ENCODE peak calls at places on chromosome 16, in four cellular contexts. One of them, this sample, is unnamed.

GRCh38 chr16:74451951-74452758 is 30.9 kb upstream of the CLEC18B start:
- DNase-seq in WTC11: no peak
- DNase-seq in K562: no peak
- DNase-seq in GM12878: peak
- DNase-seq in this sample: no peak

GRCh38 chr16:81831722-81832126 is 52.6 kb downstream of the PLCG2 start:
- DNase-seq in WTC11: peak
- DNase-seq in K562: no peak
- DNase-seq in GM12878: peak
- DNase-seq in this sample: no peak

GRCh38 chr16:68908000-68908313 is 64.6 kb downstream of the TANGO6 start:
- DNase-seq in WTC11: no peak
- DNase-seq in K562: no peak
- DNase-seq in GM12878: no peak
- DNase-seq in this sample: no peak

GRCh38 chr16:67283826-67284555 is 4.7 kb downstream of the PLEKHG4 start:
- DNase-seq in WTC11: no peak
- DNase-seq in K562: no peak
- DNase-seq in GM12878: no peak
- DNase-seq in this sample: no peak

GRCh38 chr16:31267332-31268032 is 7.7 kb downstream of the ITGAM start:
- DNase-seq in WTC11: no peak
- DNase-seq in K562: no peak
- DNase-seq in GM12878: no peak
- DNase-seq in this sample: no peak

GRCh38 chr16:51343411-51343810 is 192.3 kb upstream of the SALL1 start:
- DNase-seq in WTC11: no peak
- DNase-seq in K562: no peak
- DNase-seq in GM12878: no peak
- DNase-seq in this sample: no peak

GRCh38 chr16:1890701-1891035 is 18.7 kb upstream of the MEIOB start:
- DNase-seq in WTC11: no peak
- DNase-seq in K562: peak
- DNase-seq in GM12878: no peak
- DNase-seq in this sample: no peak

GRCh38 chr16:84085774-84086173 is 31.0 kb downstream of the MBTPS1 start:
- DNase-seq in WTC11: no peak
- DNase-seq in K562: no peak
- DNase-seq in GM12878: no peak
- DNase-seq in this sample: no peak

GRCh38 chr16:58024673-58025350 is 742 bp upstream of the MMP15 start:
- DNase-seq in WTC11: peak
- DNase-seq in K562: peak
- DNase-seq in GM12878: no peak
- DNase-seq in this sample: peak

GRCh38 chr16:31138621-31139578 is 3.4 kb upstream of the PRSS8 start:
- DNase-seq in WTC11: peak
- DNase-seq in K562: no peak
- DNase-seq in GM12878: no peak
- DNase-seq in this sample: peak

GRCh38 chr16:29925173-29925804 is 737 bp downstream of the KCTD13 start:
- DNase-seq in WTC11: no peak
- DNase-seq in K562: no peak
- DNase-seq in GM12878: no peak
- DNase-seq in this sample: no peak

GRCh38 chr16:86577314-86577971 is 906 bp upstream of the FOXL1 start:
- DNase-seq in WTC11: no peak
- DNase-seq in K562: no peak
- DNase-seq in GM12878: no peak
- DNase-seq in this sample: no peak

GRCh38 chr16:71929048-71929447 is 33.7 kb downstream of the IST1 start:
- DNase-seq in WTC11: no peak
- DNase-seq in K562: no peak
- DNase-seq in GM12878: no peak
- DNase-seq in this sample: no peak

GRCh38 chr16:84670063-84670462 is 21.8 kb downstream of the KLHL36 start:
- DNase-seq in WTC11: no peak
- DNase-seq in K562: no peak
- DNase-seq in GM12878: no peak
- DNase-seq in this sample: no peak

GRCh38 chr16:81545470-81546175 is 101.0 kb downstream of the CMIP start:
- DNase-seq in WTC11: no peak
- DNase-seq in K562: no peak
- DNase-seq in GM12878: no peak
- DNase-seq in this sample: no peak

GRCh38 chr16:83965444-83966152 is 2.4 kb upstream of the NECAB2 start:
- DNase-seq in WTC11: no peak
- DNase-seq in K562: no peak
- DNase-seq in GM12878: no peak
- DNase-seq in this sample: no peak

GRCh38 chr16:81583893-81584705 is 139.5 kb downstream of the CMIP start:
- DNase-seq in WTC11: no peak
- DNase-seq in K562: no peak
- DNase-seq in GM12878: no peak
- DNase-seq in this sample: no peak

GRCh38 chr16:80932725-80933124 is 74.0 kb downstream of the CMC2 start:
- DNase-seq in WTC11: no peak
- DNase-seq in K562: no peak
- DNase-seq in GM12878: no peak
- DNase-seq in this sample: no peak

GRCh38 chr16:68754117-68754792 is 17.2 kb downstream of the CDH1 start:
- DNase-seq in WTC11: no peak
- DNase-seq in K562: no peak
- DNase-seq in GM12878: no peak
- DNase-seq in this sample: no peak

GRCh38 chr16:79838860-79839259 is 238.3 kb upstream of the MAF start:
- DNase-seq in WTC11: no peak
- DNase-seq in K562: no peak
- DNase-seq in GM12878: no peak
- DNase-seq in this sample: no peak

GRCh38 chr16:7615565-7615964 is 282.9 kb downstream of the RBFOX1 start:
- DNase-seq in WTC11: no peak
- DNase-seq in K562: peak
- DNase-seq in GM12878: no peak
- DNase-seq in this sample: no peak

GRCh38 chr16:55488306-55488705 is 9.3 kb downstream of the MMP2 start:
- DNase-seq in WTC11: no peak
- DNase-seq in K562: no peak
- DNase-seq in GM12878: no peak
- DNase-seq in this sample: no peak

GRCh38 chr16:73122604-73123386 is 74.9 kb upstream of the ZFHX3 start:
- DNase-seq in WTC11: no peak
- DNase-seq in K562: no peak
- DNase-seq in GM12878: no peak
- DNase-seq in this sample: no peak

GRCh38 chr16:26606381-26607150 is 460.2 kb upstream of the C16orf82 start:
- DNase-seq in WTC11: no peak
- DNase-seq in K562: no peak
- DNase-seq in GM12878: no peak
- DNase-seq in this sample: no peak

GRCh38 chr16:73046484-73047214 is 1.3 kb downstream of the ZFHX3 start:
- DNase-seq in WTC11: no peak
- DNase-seq in K562: no peak
- DNase-seq in GM12878: no peak
- DNase-seq in this sample: no peak

DNA sequence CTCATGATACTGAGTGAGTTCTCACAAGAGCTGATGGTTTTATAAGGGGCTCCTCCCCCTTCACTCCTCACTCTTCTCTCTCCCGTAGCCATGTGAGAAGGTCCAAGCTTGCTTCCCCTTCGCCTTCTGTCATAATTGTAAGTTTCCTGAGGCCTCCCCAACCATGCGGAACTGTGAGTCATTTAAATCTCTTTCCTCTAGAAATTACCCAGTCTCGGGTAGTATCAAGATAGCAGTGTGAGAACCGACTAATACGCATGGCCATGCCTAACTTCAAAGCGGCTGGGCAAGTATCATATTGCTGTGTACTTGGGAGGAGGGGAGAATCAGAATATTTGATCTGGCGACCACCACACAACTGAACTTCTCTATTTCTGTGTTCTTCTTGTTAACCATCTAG is 88.4 kb downstream of the PRKCB start:
- DNase-seq in WTC11: no peak
- DNase-seq in K562: no peak
- DNase-seq in GM12878: peak
- DNase-seq in this sample: no peak
- TF ChIP-seq NR2C2 in WTC11: no peak
- TF ChIP-seq NR2C2 in K562: no peak
- TF ChIP-seq NR2C2 in GM12878: no peak
- TF ChIP-seq NR2C2 in this sample: no peak

DNA sequence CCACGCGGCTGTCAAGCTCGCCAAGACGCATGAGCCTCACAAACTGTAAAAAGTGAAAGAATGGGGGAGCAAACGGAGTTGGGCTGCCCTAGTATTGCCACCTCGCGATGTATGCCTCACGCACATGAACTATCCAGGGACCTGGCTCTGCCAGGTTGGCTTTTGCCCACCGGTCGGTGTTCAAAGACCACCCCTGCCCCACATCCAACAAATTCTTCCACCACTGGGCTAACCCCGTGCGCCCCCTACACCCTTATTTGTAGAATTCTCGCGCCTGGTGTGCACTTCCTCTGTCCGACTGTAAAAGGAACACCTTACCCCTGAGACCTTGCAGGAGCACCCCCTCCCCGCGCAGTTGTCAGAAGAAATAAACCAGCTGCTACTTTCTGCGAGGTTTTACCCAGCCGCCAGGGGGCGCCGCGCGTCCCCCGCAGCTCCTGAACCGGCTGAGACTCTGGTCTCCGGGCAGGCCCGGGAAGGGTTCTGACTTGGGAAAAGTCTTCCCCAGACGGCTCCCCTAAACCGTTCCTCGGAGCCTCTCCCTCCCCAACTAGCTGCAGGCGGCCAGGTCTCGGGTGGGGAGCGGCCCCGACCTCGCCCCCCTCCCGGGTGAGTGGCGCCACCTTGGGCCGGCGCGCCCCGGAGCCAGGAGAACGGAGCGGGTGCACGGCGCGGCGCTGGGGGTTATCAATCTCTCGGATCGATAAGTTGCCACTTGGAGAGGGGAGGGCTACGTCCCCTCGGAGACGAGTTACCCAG is 1.7 kb upstream of the ZNF423 start:
- DNase-seq in WTC11: peak
- DNase-seq in K562: peak
- DNase-seq in GM12878: no peak
- DNase-seq in this sample: peak
- TF ChIP-seq NR2C2 in WTC11: no peak
- TF ChIP-seq NR2C2 in K562: no peak
- TF ChIP-seq NR2C2 in GM12878: no peak
- TF ChIP-seq NR2C2 in this sample: no peak

GRCh38 chr16:49640606-49641005 is 215.3 kb downstream of the ZNF423 start:
- DNase-seq in WTC11: no peak
- DNase-seq in K562: no peak
- DNase-seq in GM12878: no peak
- DNase-seq in this sample: no peak

GRCh38 chr16:49637933-49638695 is 217.8 kb downstream of the ZNF423 start:
- DNase-seq in WTC11: no peak
- DNase-seq in K562: no peak
- DNase-seq in GM12878: no peak
- DNase-seq in this sample: no peak

GRCh38 chr16:49639739-49640388 is 216.0 kb downstream of the ZNF423 start:
- DNase-seq in WTC11: peak
- DNase-seq in K562: no peak
- DNase-seq in GM12878: no peak
- DNase-seq in this sample: peak

GRCh38 chr16:49637511-49637910 is 218.4 kb downstream of the ZNF423 start:
- DNase-seq in WTC11: no peak
- DNase-seq in K562: no peak
- DNase-seq in GM12878: no peak
- DNase-seq in this sample: no peak

GRCh38 chr16:49638696-49639629 is 216.9 kb downstream of the ZNF423 start:
- DNase-seq in WTC11: no peak
- DNase-seq in K562: no peak
- DNase-seq in GM12878: no peak
- DNase-seq in this sample: no peak
- TF ChIP-seq NR2C2 in WTC11: no peak
- TF ChIP-seq NR2C2 in K562: no peak
- TF ChIP-seq NR2C2 in GM12878: no peak
- TF ChIP-seq NR2C2 in this sample: no peak

DNA sequence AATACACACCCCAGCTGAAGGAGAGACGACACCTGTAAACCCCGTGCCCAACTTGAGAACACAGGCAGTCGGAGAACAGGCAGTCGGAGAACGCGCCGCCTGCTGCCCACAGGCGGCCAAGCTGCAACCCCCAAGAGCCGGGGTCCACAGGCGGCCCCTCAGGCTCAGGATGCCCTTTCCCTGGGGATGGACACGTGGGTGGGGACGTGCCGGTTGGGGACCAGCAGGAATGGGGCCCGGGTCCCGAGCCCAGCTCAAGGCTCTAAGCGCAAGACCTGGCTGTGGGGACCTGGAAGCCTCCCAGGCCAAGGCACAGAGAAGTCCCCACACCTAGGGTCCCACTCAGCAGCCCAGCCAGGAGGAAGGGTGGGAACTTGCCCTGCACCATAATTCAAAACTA is 79.5 kb upstream of the GNG13 start:
- DNase-seq in WTC11: no peak
- DNase-seq in K562: no peak
- DNase-seq in GM12878: no peak
- DNase-seq in this sample: no peak
- TF ChIP-seq NR2C2 in WTC11: no peak
- TF ChIP-seq NR2C2 in K562: no peak
- TF ChIP-seq NR2C2 in GM12878: no peak
- TF ChIP-seq NR2C2 in this sample: no peak

DNA sequence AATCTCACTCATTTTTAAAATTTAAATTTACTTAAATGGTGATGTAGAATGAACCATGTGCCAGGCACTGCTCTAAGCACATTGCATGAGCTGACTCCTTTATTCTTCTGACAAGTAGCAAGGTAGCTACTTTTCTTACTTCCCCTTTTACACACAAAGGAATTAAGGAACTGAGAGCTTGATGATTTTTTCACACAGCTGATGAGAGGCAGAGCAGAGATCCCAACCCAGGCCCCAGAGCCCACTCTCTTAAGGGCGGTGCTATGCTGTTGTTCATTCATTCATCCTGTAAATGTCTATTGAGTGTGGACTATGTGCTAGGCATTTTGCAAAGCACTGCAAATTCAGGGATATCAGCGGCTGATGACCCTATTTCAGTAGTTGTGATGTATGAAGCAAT is 17.9 kb downstream of the SEC14L5 start:
- DNase-seq in WTC11: no peak
- DNase-seq in K562: no peak
- DNase-seq in GM12878: peak
- DNase-seq in this sample: no peak
- TF ChIP-seq NR2C2 in WTC11: no peak
- TF ChIP-seq NR2C2 in K562: no peak
- TF ChIP-seq NR2C2 in GM12878: no peak
- TF ChIP-seq NR2C2 in this sample: no peak

GRCh38 chr16:8669481-8669880 is 4.9 kb upstream of the ABAT start:
- DNase-seq in WTC11: no peak
- DNase-seq in K562: no peak
- DNase-seq in GM12878: no peak
- DNase-seq in this sample: no peak
- TF ChIP-seq NR2C2 in WTC11: no peak
- TF ChIP-seq NR2C2 in K562: no peak
- TF ChIP-seq NR2C2 in GM12878: no peak
- TF ChIP-seq NR2C2 in this sample: no peak

This sample was measured in HepG2.